ENCODE peak calls at places on chromosomes 7 and 10, in seven cellular contexts. S is H9, T is IMR-90, X is neuronal stem cell, E is mesenchymal stem cell, V is H1, P is trophoblast cell. Z is an unnamed sample.

GRCh38 chr10:101941871-101942270 is 98.3 kb upstream of the KCNIP2 start:
- DNase-seq in S (no peak), T (peak), X (no peak), E (peak), V (no peak), P (no peak), Z (no peak)

GRCh38 chr7:128938524-128939074 is 872 bp downstream of the IRF5 start:
- DNase-seq in S (no peak), T (no peak), X (no peak), E (no peak), V (no peak), P (no peak), Z (no peak)

GRCh38 chr7:151876112-151876898 is 610 bp downstream of the PRKAG2 start:
- DNase-seq in S (peak), T (no peak), X (no peak), E (peak), V (peak), P (no peak), Z (peak)

GRCh38 chr10:44973323-44974081 is 5.1 kb downstream of the DEPP1 start:
- DNase-seq in S (peak), T (no peak), X (no peak), E (no peak), V (no peak), P (no peak), Z (peak)

GRCh38 chr7:108001759-108002725 is 919 bp downstream of the LAMB1 start:
- DNase-seq in S (peak), T (peak), X (peak), E (peak), V (peak), P (no peak), Z (peak)

GRCh38 chr10:133259603-133259992 is 17.1 kb downstream of the ADAM8 start:
- DNase-seq in S (no peak), T (no peak), X (no peak), E (no peak), V (no peak), P (no peak), Z (no peak)

GRCh38 chr10:47322300-47323061 is at the start of gene GDF2:
- DNase-seq in S (no peak), T (no peak), X (no peak), E (no peak), V (no peak), P (no peak), Z (no peak)

GRCh38 chr7:134593530-134594392 is 44.9 kb downstream of the AKR1B15 start:
- DNase-seq in S (no peak), T (peak), X (no peak), E (peak), V (no peak), P (no peak), Z (peak)

GRCh38 chr10:12699258-12699700 is 302.2 kb downstream of the CCDC3 start:
- DNase-seq in S (no peak), T (no peak), X (no peak), E (peak), V (no peak), P (no peak), Z (no peak)

GRCh38 chr7:111132833-111133232 is 41.9 kb downstream of the LRRN3 start:
- DNase-seq in S (no peak), T (peak), X (no peak), E (peak), V (no peak), P (no peak), Z (no peak)

GRCh38 chr10:113572520-113573290 is 19.9 kb downstream of the HABP2 start:
- DNase-seq in S (no peak), T (no peak), X (no peak), E (no peak), V (no peak), P (no peak), Z (peak)

GRCh38 chr10:124300224-124300623 is 118.5 kb downstream of the OAT start:
- DNase-seq in S (no peak), T (no peak), X (no peak), E (no peak), V (no peak), P (no peak), Z (no peak)

GRCh38 chr10:75486591-75486990 is 55.2 kb downstream of the LRMDA start:
- DNase-seq in S (no peak), T (no peak), X (no peak), E (no peak), V (no peak), P (no peak), Z (no peak)

GRCh38 chr7:34036069-34036920 is 131.0 kb downstream of the BMPER start:
- DNase-seq in S (no peak), T (peak), X (no peak), E (peak), V (no peak), P (peak), Z (peak)

GRCh38 chr10:44834131-44834530 is 77.0 kb upstream of the TMEM72 start:
- DNase-seq in S (no peak), T (no peak), X (no peak), E (no peak), V (no peak), P (no peak), Z (no peak)

GRCh38 chr10:92695679-92696605 is 6.2 kb downstream of the HHEX start:
- DNase-seq in S (peak), T (peak), X (peak), E (peak), V (peak), P (no peak), Z (no peak)

GRCh38 chr7:150411606-150412005 is 32.5 kb downstream of the ZNF775 start:
- DNase-seq in S (no peak), T (no peak), X (no peak), E (no peak), V (no peak), P (no peak), Z (no peak)

GRCh38 chr7:30226593-30227268 is 57.7 kb upstream of the ZNRF2 start:
- DNase-seq in S (peak), T (no peak), X (no peak), E (no peak), V (peak), P (peak), Z (peak)

GRCh38 chr7:149824301-149824741 is 13.9 kb upstream of the ZNF862 start:
- DNase-seq in S (no peak), T (no peak), X (no peak), E (no peak), V (no peak), P (no peak), Z (no peak)

GRCh38 chr7:133582766-133583523 is 330.1 kb downstream of the EXOC4 start:
- DNase-seq in S (no peak), T (peak), X (no peak), E (peak), V (no peak), P (no peak), Z (peak)

GRCh38 chr10:21364196-21365114 is 161.0 kb downstream of the SKIDA1 start:
- DNase-seq in S (peak), T (peak), X (peak), E (peak), V (peak), P (peak), Z (peak)

GRCh38 chr10:42543840-42544372 is 94.5 kb downstream of the ZNF33B start:
- DNase-seq in S (no peak), T (no peak), X (no peak), E (no peak), V (no peak), P (no peak), Z (no peak)

GRCh38 chr10:34098817-34099567 is 716.1 kb downstream of the PARD3 start:
- DNase-seq in S (no peak), T (peak), X (no peak), E (peak), V (no peak), P (no peak), Z (no peak)
- H3K18ac ChIP-seq in S (no peak), T (no peak), X (no peak), E (no peak), V (no peak), P (no peak), Z (no peak)

DNA sequence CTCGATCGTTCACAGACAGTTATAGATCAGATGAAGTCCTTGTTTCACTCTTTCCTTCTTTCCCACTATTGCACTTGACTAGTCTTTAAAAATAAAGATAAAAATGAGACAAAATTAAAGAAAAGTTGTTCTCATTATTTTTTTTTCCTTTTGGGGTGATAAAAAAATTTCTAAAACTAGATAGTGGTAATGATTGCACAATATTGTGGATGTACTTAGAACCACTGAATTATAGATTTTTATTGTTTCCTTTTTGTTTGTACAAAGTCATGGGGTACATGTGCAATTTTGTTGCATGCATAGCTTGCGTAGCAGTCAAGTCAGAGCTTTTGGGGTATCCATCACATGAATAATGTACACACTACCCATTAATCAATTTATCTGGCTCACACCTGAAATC is 97.3 kb downstream of the PHTF2 start:
- DNase-seq in S (no peak), T (no peak), X (no peak), E (no peak), V (no peak), P (no peak), Z (no peak)
- H3K27ac ChIP-seq in S (no peak), T (no peak), X (no peak), E (no peak), V (no peak), P (no peak), Z (no peak)

GRCh38 chr7:82291931-82292330 is 151.6 kb downstream of the CACNA2D1 start:
- DNase-seq in S (no peak), T (no peak), X (no peak), E (no peak), V (no peak), P (no peak), Z (no peak)

GRCh38 chr7:82289889-82290288 is 153.7 kb downstream of the CACNA2D1 start:
- DNase-seq in S (no peak), T (no peak), X (no peak), E (no peak), V (no peak), P (no peak), Z (no peak)

GRCh38 chr7:82284936-82285519 is 158.5 kb downstream of the CACNA2D1 start:
- DNase-seq in S (peak), T (no peak), X (no peak), E (no peak), V (no peak), P (no peak), Z (peak)

GRCh38 chr7:82288769-82289535 is 154.6 kb downstream of the CACNA2D1 start:
- DNase-seq in S (no peak), T (no peak), X (no peak), E (no peak), V (no peak), P (no peak), Z (no peak)

GRCh38 chr7:82286096-82286841 is 157.3 kb downstream of the CACNA2D1 start:
- DNase-seq in S (no peak), T (no peak), X (no peak), E (no peak), V (no peak), P (no peak), Z (no peak)
- H3K18ac ChIP-seq in S (no peak), T (no peak), X (no peak), E (no peak), V (no peak), P (no peak), Z (no peak)

DNA sequence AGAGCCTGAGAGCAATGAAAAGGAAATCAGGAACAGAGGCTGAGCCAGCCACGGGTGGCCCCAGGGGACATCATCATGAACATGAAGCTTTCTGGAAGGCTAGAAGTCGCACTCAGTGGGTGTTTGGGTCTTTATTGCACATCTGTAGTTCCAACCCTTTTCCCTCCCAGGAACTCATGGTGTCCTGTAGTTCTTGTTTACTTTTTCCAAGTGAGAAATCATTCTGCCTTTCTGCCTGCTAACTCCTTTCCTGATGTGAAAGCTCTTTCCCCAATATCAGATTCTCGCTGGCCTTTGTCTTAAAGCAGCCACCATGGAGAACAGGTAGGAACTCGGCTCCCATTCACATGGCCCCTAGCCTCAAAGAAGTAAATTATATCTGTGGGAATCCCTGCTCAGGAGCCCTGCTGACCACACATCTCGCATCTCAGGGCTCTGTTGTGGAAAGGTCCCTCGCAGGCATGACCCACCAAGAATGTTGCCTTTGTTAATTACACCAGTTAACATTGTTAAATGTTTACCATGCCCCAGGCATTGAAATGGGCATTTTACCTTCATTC is 542.7 kb downstream of the TNS3 start:
- DNase-seq in S (no peak), T (no peak), X (no peak), E (no peak), V (no peak), P (no peak), Z (peak)
- H3K27ac ChIP-seq in S (no peak), T (no peak), X (no peak), E (no peak), V (no peak), P (peak), Z (no peak)

GRCh38 chr10:80946073-80946472 is 408.4 kb downstream of the SH2D4B start:
- DNase-seq in S (no peak), T (no peak), X (no peak), E (no peak), V (no peak), P (no peak), Z (no peak)

GRCh38 chr10:80946957-80947722 is 409.4 kb downstream of the SH2D4B start:
- DNase-seq in S (no peak), T (no peak), X (no peak), E (no peak), V (no peak), P (no peak), Z (peak)

GRCh38 chr10:80949785-80950184 is 412.1 kb downstream of the SH2D4B start:
- DNase-seq in S (no peak), T (no peak), X (no peak), E (no peak), V (no peak), P (no peak), Z (no peak)

GRCh38 chr10:80945267-80945880 is 407.7 kb downstream of the SH2D4B start:
- DNase-seq in S (peak), T (no peak), X (peak), E (peak), V (no peak), P (no peak), Z (peak)
- H3K18ac ChIP-seq in S (no peak), T (no peak), X (no peak), E (no peak), V (no peak), P (no peak), Z (no peak)

GRCh38 chr7:121761399-121761798 is 111.6 kb upstream of the PTPRZ1 start:
- DNase-seq in S (no peak), T (no peak), X (no peak), E (no peak), V (no peak), P (no peak), Z (no peak)
- H3K27ac ChIP-seq in S (no peak), T (no peak), X (no peak), E (no peak), V (no peak), P (no peak), Z (no peak)

GRCh38 chr7:74052628-74053027 is 24.7 kb downstream of the ELN start:
- DNase-seq in S (no peak), T (no peak), X (no peak), E (no peak), V (no peak), P (no peak), Z (no peak)
- H3K18ac ChIP-seq in S (no peak), T (no peak), X (no peak), E (no peak), V (no peak), P (no peak), Z (no peak)